ENCODE peak calls at places on chromosome 11, in seven cellular contexts. D is astrocyte of the spinal cord, M is upper lobe of left lung, H is spleen, N is GM12878, L is cardiac fibroblast, O is A549. E is an unnamed sample.

GRCh38 chr11:134486704-134487103 is 74.7 kb upstream of the B3GAT1 start:
- DNase-seq in D (no peak), H (no peak), M (no peak), L (no peak), O (no peak), N (no peak), E (no peak)

GRCh38 chr11:1405186-1406020 is 15.7 kb downstream of the BRSK2 start:
- DNase-seq in D (no peak), L (no peak), M (peak), N (no peak), O (no peak), H (no peak), E (no peak)

GRCh38 chr11:44987506-44987905 is 36.8 kb upstream of the TP53I11 start:
- DNase-seq in L (no peak), M (no peak), N (no peak), H (no peak), D (no peak), O (no peak), E (no peak)

GRCh38 chr11:87356428-87356827 is 318.7 kb downstream of the TMEM135 start:
- DNase-seq in O (no peak), N (no peak), L (no peak), D (no peak), M (no peak), H (no peak), E (no peak)

GRCh38 chr11:70268526-70268925 is 2.0 kb upstream of the PPFIA1 start:
- DNase-seq in O (no peak), H (peak), D (no peak), M (no peak), L (no peak), N (no peak), E (no peak)

GRCh38 chr11:20369816-20370215 is 6.3 kb downstream of the HTATIP2 start:
- DNase-seq in O (no peak), L (no peak), M (no peak), N (no peak), H (no peak), D (no peak), E (no peak)

GRCh38 chr11:108117746-108118371 is 3.5 kb upstream of the ACAT1 start:
- DNase-seq in L (peak), M (no peak), O (peak), N (no peak), H (no peak), D (peak), E (peak)

GRCh38 chr11:101049123-101049522 is 80.5 kb downstream of the PGR start:
- DNase-seq in O (no peak), M (no peak), H (no peak), N (no peak), D (no peak), L (no peak), E (no peak)

GRCh38 chr11:86040919-86041318 is 28.0 kb downstream of the PICALM start:
- DNase-seq in D (no peak), H (no peak), N (no peak), L (no peak), M (no peak), O (no peak), E (no peak)

GRCh38 chr11:108556019-108556418 is 37.5 kb downstream of the EXPH5 start:
- DNase-seq in N (no peak), H (no peak), M (no peak), L (no peak), D (no peak), O (no peak), E (no peak)

GRCh38 chr11:76901144-76901543 is 40.4 kb downstream of the ACER3 start:
- DNase-seq in M (no peak), H (no peak), L (no peak), O (no peak), D (no peak), N (no peak), E (no peak)

GRCh38 chr11:116808262-116809175 is 14.6 kb downstream of the APOA4 start:
- DNase-seq in O (no peak), D (no peak), L (peak), N (no peak), M (no peak), H (no peak), E (no peak)

GRCh38 chr11:116517584-116517983 is 255.2 kb downstream of the BUD13 start:
- DNase-seq in O (no peak), H (no peak), M (no peak), N (no peak), D (no peak), L (no peak), E (no peak)

GRCh38 chr11:46180741-46181140 is 59.5 kb upstream of the PHF21A start:
- DNase-seq in L (no peak), N (no peak), M (no peak), O (no peak), D (no peak), H (no peak), E (no peak)

GRCh38 chr11:16843307-16843706 is 104.9 kb downstream of the C11orf58 start:
- DNase-seq in M (no peak), D (no peak), N (no peak), O (peak), L (no peak), H (no peak), E (no peak)

GRCh38 chr11:120863359-120863758 is 160.5 kb upstream of the TBCEL start:
- DNase-seq in D (no peak), M (no peak), N (no peak), O (no peak), H (no peak), L (no peak), E (no peak)

GRCh38 chr11:10455637-10456487 is 798 bp downstream of the AMPD3 start:
- DNase-seq in D (peak), M (peak), L (peak), O (peak), H (peak), N (peak), E (peak)

GRCh38 chr11:57321996-57322880 is 2.5 kb downstream of the TNKS1BP1 start:
- DNase-seq in D (peak), L (peak), M (peak), O (peak), H (no peak), N (no peak), E (no peak)

GRCh38 chr11:57321388-57321995 is 3.3 kb downstream of the TNKS1BP1 start:
- DNase-seq in M (no peak), O (peak), H (no peak), N (no peak), L (peak), D (no peak), E (no peak)

GRCh38 chr11:57320067-57320718 is 4.6 kb downstream of the TNKS1BP1 start:
- DNase-seq in N (no peak), O (no peak), L (no peak), D (no peak), M (peak), H (no peak), E (no peak)

GRCh38 chr11:57322881-57323467 is 1.8 kb downstream of the TNKS1BP1 start:
- DNase-seq in D (no peak), N (no peak), H (no peak), L (no peak), O (no peak), M (no peak), E (no peak)

DNA sequence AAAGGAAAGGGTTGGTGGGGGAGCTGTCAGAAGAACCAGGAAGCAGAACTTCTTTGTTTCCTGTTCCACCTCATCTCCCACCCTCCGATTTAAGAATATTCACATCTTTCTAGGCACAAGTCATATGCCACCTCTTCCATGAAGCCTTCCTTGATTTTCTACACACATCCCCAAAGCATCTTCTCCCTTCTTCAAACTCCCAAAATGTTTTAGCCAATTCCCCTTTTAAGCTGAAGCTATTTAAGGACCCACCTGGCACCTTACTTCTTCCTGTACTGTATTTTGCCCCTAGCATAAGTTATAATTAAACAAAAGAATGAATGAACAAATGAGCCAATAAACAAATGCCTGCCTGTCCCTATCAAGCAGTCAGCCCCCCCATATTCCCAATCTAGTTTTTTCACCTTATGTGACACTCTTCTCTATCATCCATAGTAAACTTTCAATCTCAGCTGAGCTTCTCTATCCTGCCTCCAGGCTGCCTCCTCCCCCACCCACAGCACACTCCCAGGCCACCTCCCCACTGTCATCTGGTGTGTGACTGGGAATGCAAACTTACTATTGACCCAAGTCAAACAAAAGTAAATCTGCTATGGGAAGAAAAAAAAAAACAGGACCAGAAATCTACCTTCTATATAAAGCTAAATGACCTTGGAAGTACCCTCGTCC is 3.9 kb downstream of the TNKS1BP1 start:
- DNase-seq in D (no peak), H (no peak), M (no peak), L (no peak), O (no peak), N (no peak), E (no peak)
- H3K4me3 ChIP-seq in D (no peak), H (no peak), M (peak), L (no peak), O (peak), N (no peak), E (no peak)

DNA sequence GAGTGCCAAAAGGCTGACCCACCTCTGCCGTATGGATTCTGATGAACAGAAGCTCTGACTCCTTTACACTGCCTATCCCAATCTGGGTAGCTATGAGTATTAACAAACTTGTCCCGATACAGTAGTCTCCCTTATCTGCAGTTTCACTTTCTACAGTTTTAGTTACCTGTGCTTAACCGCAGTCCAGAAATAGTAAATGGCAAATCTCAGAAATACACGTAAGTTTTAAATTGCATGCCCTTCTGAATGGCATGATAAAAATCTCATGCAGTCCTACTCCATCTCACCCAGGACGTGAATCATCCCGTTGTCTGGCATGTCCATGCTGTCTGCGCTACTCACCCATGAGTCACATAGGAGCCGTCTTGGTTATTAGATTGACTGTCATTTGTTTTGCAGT is 68.8 kb downstream of the SNX19 start:
- DNase-seq in L (peak), H (no peak), M (no peak), N (no peak), D (peak), O (peak), E (no peak)
- H3K4me3 ChIP-seq in L (no peak), H (no peak), M (no peak), N (no peak), D (no peak), O (no peak), E (no peak)

DNA sequence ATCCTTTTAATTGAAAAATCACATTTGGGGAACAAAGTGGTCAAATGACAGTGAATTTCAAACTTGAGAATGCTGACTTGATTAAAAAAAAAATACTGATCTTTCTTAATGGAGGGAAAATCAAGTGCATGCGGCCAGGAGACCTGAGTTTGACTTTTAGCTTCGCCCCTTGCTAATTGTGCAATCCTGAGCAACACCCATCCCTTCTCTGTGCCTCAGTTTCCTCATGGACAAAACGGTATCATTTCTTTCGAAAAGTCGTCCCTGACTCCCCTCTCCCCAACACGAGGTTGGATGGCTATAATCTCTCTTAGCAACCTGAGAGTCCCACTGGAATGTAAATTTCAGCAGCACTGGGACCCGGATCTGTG is 959 bp upstream of the FJX1 start:
- DNase-seq in H (no peak), L (no peak), M (no peak), N (no peak), O (no peak), D (no peak), E (no peak)
- H3K4me3 ChIP-seq in H (peak), L (no peak), M (peak), N (no peak), O (peak), D (peak), E (no peak)

DNA sequence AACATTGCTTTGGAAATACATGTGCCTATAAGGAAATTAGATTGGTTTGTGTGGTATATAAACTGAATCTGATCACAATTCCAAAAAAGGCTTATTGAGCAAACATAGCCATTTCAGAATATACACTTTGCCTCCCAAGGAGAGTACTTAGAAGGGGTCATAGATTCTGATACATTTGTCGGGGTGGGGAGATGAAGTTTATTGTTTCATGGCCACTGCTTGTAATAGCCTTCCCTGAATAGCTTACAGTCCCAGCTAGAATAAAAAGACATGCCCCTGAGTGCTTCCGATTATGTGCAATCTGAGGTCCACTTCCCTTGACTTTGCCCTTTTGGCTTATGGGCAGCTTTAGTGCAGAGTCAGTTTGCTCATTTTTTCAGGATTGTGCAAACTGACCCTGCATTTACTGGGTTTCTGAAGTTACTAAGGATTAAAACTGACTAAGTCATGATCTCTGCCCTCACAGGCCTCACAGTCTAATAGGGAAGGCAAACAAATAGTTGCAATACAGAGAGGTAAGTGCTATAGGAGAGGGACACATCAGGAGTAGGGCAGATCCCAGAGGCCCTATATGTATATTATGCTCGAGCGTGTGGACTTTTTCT is 184.2 kb downstream of the BLID start:
- DNase-seq in L (no peak), H (no peak), O (no peak), D (no peak), M (no peak), N (no peak), E (no peak)
- H3K4me3 ChIP-seq in L (no peak), H (no peak), O (no peak), D (no peak), M (no peak), N (no peak), E (no peak)

GRCh38 chr11:126124284-126124683 is 61.6 kb upstream of the CDON start:
- DNase-seq in M (no peak), L (no peak), N (no peak), O (no peak), H (no peak), D (no peak), E (no peak)
- H3K4me3 ChIP-seq in M (no peak), L (no peak), N (no peak), O (no peak), H (no peak), D (no peak), E (no peak)

GRCh38 chr11:71999360-71999759 is 651 bp downstream of the IL18BP start:
- DNase-seq in H (no peak), D (peak), O (no peak), M (no peak), N (no peak), L (peak), E (no peak)
- H3K4me3 ChIP-seq in H (peak), D (no peak), O (no peak), M (peak), N (peak), L (no peak), E (peak)

DNA sequence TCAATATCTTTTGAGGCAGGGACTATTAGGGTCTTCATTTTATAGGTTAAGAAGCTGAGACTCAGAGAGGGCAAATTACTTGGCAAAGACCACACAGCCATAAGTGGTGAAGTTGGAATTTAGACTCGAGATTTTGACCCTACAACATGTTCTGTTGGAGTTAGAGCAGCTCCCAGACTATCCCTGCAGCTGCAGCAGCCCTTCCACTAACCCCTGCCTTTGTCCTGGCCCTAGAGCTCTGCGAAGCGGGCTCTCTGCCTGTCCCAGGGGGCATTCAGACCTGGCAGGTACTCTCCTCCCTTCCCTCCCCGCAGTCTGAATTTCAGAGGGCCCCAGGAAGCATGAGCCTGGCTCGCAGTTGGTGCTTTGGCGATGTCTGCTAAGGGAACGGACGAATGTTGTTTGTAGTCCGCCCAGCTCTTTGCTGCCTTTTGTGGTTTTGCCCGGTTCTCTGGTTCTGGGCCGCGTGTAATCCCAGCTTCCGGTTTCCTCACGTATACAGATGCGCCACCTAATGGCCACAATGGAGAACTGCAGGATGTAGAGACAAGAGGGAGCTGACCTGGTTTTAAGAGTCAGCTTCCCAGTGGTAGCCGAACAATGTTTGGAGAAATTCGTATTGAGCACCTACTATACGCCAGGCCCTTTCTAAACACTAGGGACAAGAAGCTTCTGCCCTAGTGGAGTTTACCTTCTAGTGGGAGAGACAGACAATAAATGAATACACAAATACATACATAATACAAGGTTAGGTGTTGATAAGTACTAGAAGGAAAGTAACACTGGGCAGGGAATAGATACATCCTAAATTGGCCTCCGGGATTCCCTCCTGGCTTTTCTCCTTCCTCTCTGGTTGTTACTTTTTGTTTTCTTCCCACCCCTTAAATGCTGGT is 125.2 kb downstream of the ST3GAL4 start:
- DNase-seq in O (peak), D (peak), N (peak), L (peak), M (no peak), H (peak), E (peak)
- H3K4me3 ChIP-seq in O (no peak), D (no peak), N (peak), L (no peak), M (peak), H (no peak), E (peak)

GRCh38 chr11:8720868-8721739 is 38.5 kb downstream of the RPL27A start:
- DNase-seq in H (no peak), M (no peak), O (no peak), D (no peak), L (no peak), N (no peak), E (no peak)
- H3K4me3 ChIP-seq in H (no peak), M (no peak), O (no peak), D (no peak), L (no peak), N (no peak), E (no peak)

GRCh38 chr11:118343981-118344521 is at the start of gene CD3G:
- DNase-seq in M (no peak), L (no peak), H (peak), N (no peak), O (no peak), D (no peak), E (peak)
- H3K4me3 ChIP-seq in M (peak), L (no peak), H (peak), N (no peak), O (no peak), D (no peak), E (peak)

E was measured in Jurkat, Clone E6-1.